ENCODE peak calls at places on chromosomes 4 and X, in seven cellular contexts. K, Y, U, M, W, L and A are unnamed samples.

GRCh38 chr4:155442267-155443105 is 65.7 kb upstream of the MAP9 start:
- DNase-seq in U (peak; percentile 68), L (peak; percentile 89), K (peak; percentile 70), Y (peak; percentile 84), W (peak; percentile 65), M (peak; percentile 91), A (peak; percentile 93)

GRCh38 chr4:2251795-2252529 is 9.9 kb downstream of the MXD4 start:
- DNase-seq in Y (no peak), U (peak; percentile 20), L (peak; percentile 39), M (peak; percentile 42), K (peak; percentile 1), W (no peak), A (peak; percentile 35)

GRCh38 chr4:169620846-169621228 is 459 bp downstream of the CLCN3 start:
- DNase-seq in U (peak; percentile 30), Y (no peak), W (peak; percentile 37), L (no peak), K (peak; percentile 35), M (no peak), A (no peak)

GRCh38 chrX:2334237-2334636 is 166.5 kb downstream of the DHRSX start:
- DNase-seq in U (no peak), M (no peak), W (no peak), K (no peak), L (no peak), Y (peak; percentile 24), A (no peak)

GRCh38 chr4:125520258-125520990 is 205.7 kb downstream of the FAT4 start:
- DNase-seq in K (no peak), Y (peak; percentile 81), W (no peak), M (no peak), L (no peak), U (no peak), A (no peak)

GRCh38 chrX:119407681-119408080 is 8.5 kb downstream of the SLC25A43 start:
- DNase-seq in Y (no peak), U (no peak), L (no peak), W (no peak), K (no peak), M (no peak), A (no peak)

GRCh38 chrX:149205937-149206336 is 299.2 kb downstream of the IDS start:
- DNase-seq in L (no peak), Y (no peak), U (no peak), M (no peak), W (no peak), K (no peak), A (no peak)

GRCh38 chr4:182083681-182084410 is 159.4 kb upstream of the TENM3 start:
- DNase-seq in K (no peak), L (peak; percentile 23), Y (no peak), U (no peak), M (no peak), W (no peak), A (no peak)

GRCh38 chrX:41116948-41117347 is 31.7 kb downstream of the USP9X start:
- DNase-seq in L (no peak), W (no peak), M (no peak), Y (no peak), K (no peak), U (no peak), A (no peak)

GRCh38 chr4:107213880-107214279 is 177.8 kb upstream of the DKK2 start:
- DNase-seq in Y (no peak), U (no peak), W (no peak), L (no peak), K (no peak), M (no peak), A (no peak)

GRCh38 chrX:116317409-116317808 is 119.0 kb upstream of the SLC6A14 start:
- DNase-seq in U (no peak), M (no peak), K (peak; percentile 66), W (peak; percentile 32), L (no peak), Y (peak; percentile 86), A (peak; percentile 69)
- H3K27me3 ChIP-seq in U (no peaks in the 10 kb centered on the region), M (no peaks in the 10 kb centered on the region), K (no peaks in the 10 kb centered on the region), W (peaks cover 4% of the 10 kb centered on the region), L (no peaks in the 10 kb centered on the region), Y (no peaks in the 10 kb centered on the region), A (no peaks in the 10 kb centered on the region)

GRCh38 chr4:37454263-37454800 is 209.8 kb downstream of the NWD2 start:
- DNase-seq in Y (no peak), L (no peak), M (no peak), K (no peak), U (no peak), W (no peak), A (no peak)
- H3K27me3 ChIP-seq in Y (peaks cover 79% of the 10 kb centered on the region), L (no peaks in the 10 kb centered on the region), M (peaks cover 15% of the 10 kb centered on the region), K (no peaks in the 10 kb centered on the region), U (no peaks in the 10 kb centered on the region), W (peaks cover 20% of the 10 kb centered on the region), A (peaks cover 3% of the 10 kb centered on the region)

DNA sequence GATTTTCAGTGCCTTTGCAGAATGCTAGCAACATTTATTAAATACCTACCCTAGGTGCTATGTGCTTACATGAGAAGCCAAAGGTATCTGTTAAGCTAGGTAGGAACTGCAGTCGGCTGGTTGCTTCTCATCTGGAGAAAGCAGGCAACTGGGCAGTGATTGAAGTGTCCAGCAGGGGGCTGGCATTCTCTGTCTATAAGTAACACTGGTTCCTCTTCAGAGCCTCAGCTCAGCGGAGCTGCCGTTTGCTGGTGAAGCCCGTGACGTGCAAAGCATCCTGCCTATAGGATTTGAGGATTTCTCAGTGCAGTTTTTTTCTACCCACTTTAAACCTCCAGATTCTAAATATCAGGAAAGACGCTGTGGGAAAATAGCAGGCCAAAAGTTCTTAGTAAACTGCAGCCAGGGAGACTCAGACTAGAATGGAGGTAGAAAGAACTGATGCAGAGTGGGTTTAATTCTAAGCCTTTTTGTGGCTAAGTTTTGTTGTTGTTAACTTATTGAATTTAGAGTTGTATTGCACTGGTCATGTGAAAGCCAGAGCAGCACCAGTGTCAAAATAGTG is at the start of gene GRPR:
- DNase-seq in W (peak; percentile 55), L (peak; percentile 72), U (no peak), K (peak; percentile 76), M (peak; percentile 73), Y (peak; percentile 86), A (peak; percentile 84)
- H3K27me3 ChIP-seq in W (peaks cover 34% of the 10 kb centered on the region), L (no peaks in the 10 kb centered on the region), U (no peaks in the 10 kb centered on the region), K (no peaks in the 10 kb centered on the region), M (no peaks in the 10 kb centered on the region), Y (no peaks in the 10 kb centered on the region), A (no peaks in the 10 kb centered on the region)

DNA sequence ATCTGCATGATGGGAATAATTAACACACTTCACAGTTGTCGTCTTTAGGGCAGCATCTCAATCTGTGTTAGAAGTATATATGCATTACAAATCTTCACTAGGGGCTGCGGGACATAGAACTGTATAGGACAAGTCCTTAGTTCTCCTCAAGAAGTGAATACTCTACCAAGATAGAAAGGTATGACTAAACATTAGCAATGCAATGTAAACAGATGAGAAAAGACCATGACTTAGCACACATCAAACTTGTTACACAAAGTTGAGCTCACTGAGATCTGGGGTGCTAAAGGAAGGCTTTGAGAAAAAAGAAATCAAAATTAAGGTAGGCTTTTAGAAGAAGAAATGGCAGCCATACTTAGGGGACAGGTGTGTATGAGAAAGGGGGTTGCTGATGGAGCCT is 182.1 kb upstream of the MAP3K15 start:
- DNase-seq in K (no peak), U (no peak), W (no peak), M (no peak), Y (no peak), L (no peak), A (no peak)
- H3K27me3 ChIP-seq in K (no peaks in the 10 kb centered on the region), U (no peaks in the 10 kb centered on the region), W (peaks cover 36% of the 10 kb centered on the region), M (no peaks in the 10 kb centered on the region), Y (no peaks in the 10 kb centered on the region), L (no peaks in the 10 kb centered on the region), A (no peaks in the 10 kb centered on the region)